ENCODE peak calls at places on chromosomes 12 and 14, in five cellular contexts. One of them, this sample, is unnamed.

GRCh38 chr14:82387699-82388098 is 854.0 kb upstream of the SEL1L start:
- DNase-seq in AG10803: no peak
- DNase-seq in myocyte: no peak
- DNase-seq in amniotic stem cell: no peak
- DNase-seq in IMR-90: no peak
- DNase-seq in this sample: no peak

GRCh38 chr12:12722351-12723146 is 5.4 kb downstream of the CDKN1B start:
- DNase-seq in IMR-90: peak; percentile 53
- DNase-seq in amniotic stem cell: no peak
- DNase-seq in myocyte: peak; percentile 53
- DNase-seq in AG10803: no peak
- DNase-seq in this sample: no peak

GRCh38 chr14:102071283-102071998 is 15.4 kb downstream of the HSP90AA1 start:
- DNase-seq in amniotic stem cell: no peak
- DNase-seq in IMR-90: peak; percentile 81
- DNase-seq in myocyte: peak; percentile 54
- DNase-seq in AG10803: peak; percentile 54
- DNase-seq in this sample: no peak

GRCh38 chr12:109737111-109737510 is 23.5 kb downstream of the FAM222A start:
- DNase-seq in AG10803: no peak
- DNase-seq in IMR-90: no peak
- DNase-seq in myocyte: no peak
- DNase-seq in amniotic stem cell: no peak
- DNase-seq in this sample: no peak

GRCh38 chr12:86727151-86727550 is 471.0 kb upstream of the MGAT4C start:
- DNase-seq in AG10803: peak; percentile 8
- DNase-seq in IMR-90: peak; percentile 68
- DNase-seq in myocyte: no peak
- DNase-seq in amniotic stem cell: peak; percentile 13
- DNase-seq in this sample: no peak

GRCh38 chr12:70598467-70599194 is 38.6 kb downstream of the PTPRB start:
- DNase-seq in amniotic stem cell: no peak
- DNase-seq in IMR-90: no peak
- DNase-seq in myocyte: no peak
- DNase-seq in AG10803: no peak
- DNase-seq in this sample: no peak

GRCh38 chr14:104081951-104082464 is 3.5 kb upstream of the ASPG start:
- DNase-seq in myocyte: no peak
- DNase-seq in IMR-90: no peak
- DNase-seq in AG10803: no peak
- DNase-seq in amniotic stem cell: no peak
- DNase-seq in this sample: no peak

GRCh38 chr12:12384601-12385321 is 27.9 kb downstream of the BORCS5 start:
- DNase-seq in myocyte: peak; percentile 30
- DNase-seq in IMR-90: no peak
- DNase-seq in AG10803: no peak
- DNase-seq in amniotic stem cell: no peak
- DNase-seq in this sample: peak; percentile 11

GRCh38 chr12:130521375-130522124 is 183.9 kb downstream of the PIWIL1 start:
- DNase-seq in IMR-90: no peak
- DNase-seq in myocyte: no peak
- DNase-seq in amniotic stem cell: no peak
- DNase-seq in AG10803: no peak
- DNase-seq in this sample: no peak

GRCh38 chr12:3170423-3171194 is 93.4 kb downstream of the TSPAN9 start:
- DNase-seq in IMR-90: peak; percentile 97
- DNase-seq in myocyte: peak; percentile 56
- DNase-seq in amniotic stem cell: peak; percentile 76
- DNase-seq in AG10803: peak; percentile 82
- DNase-seq in this sample: no peak

GRCh38 chr12:113237748-113238147 is 16.5 kb downstream of the TPCN1 start:
- DNase-seq in IMR-90: no peak
- DNase-seq in myocyte: no peak
- DNase-seq in AG10803: no peak
- DNase-seq in amniotic stem cell: no peak
- DNase-seq in this sample: no peak

GRCh38 chr12:31317471-31318397 is 8.2 kb downstream of the SINHCAF start:
- DNase-seq in amniotic stem cell: no peak
- DNase-seq in AG10803: peak; percentile 14
- DNase-seq in myocyte: no peak
- DNase-seq in IMR-90: no peak
- DNase-seq in this sample: no peak

GRCh38 chr14:99946652-99947489 is 118.4 kb upstream of the EVL start:
- DNase-seq in IMR-90: no peak
- DNase-seq in amniotic stem cell: no peak
- DNase-seq in AG10803: no peak
- DNase-seq in myocyte: peak; percentile 36
- DNase-seq in this sample: peak; percentile 43

GRCh38 chr14:23146980-23147379 is 27.9 kb upstream of the CEBPE start:
- DNase-seq in myocyte: no peak
- DNase-seq in IMR-90: no peak
- DNase-seq in amniotic stem cell: no peak
- DNase-seq in AG10803: no peak
- DNase-seq in this sample: no peak

GRCh38 chr12:131353826-131354225 is 357.1 kb upstream of the SFSWAP start:
- DNase-seq in IMR-90: no peak
- DNase-seq in AG10803: no peak
- DNase-seq in amniotic stem cell: no peak
- DNase-seq in myocyte: no peak
- DNase-seq in this sample: no peak

GRCh38 chr14:84453541-84453940 is 1076.4 kb upstream of the FLRT2 start:
- DNase-seq in myocyte: peak; percentile 8
- DNase-seq in AG10803: peak; percentile 13
- DNase-seq in amniotic stem cell: no peak
- DNase-seq in IMR-90: no peak
- DNase-seq in this sample: no peak

GRCh38 chr14:92552066-92552465 is 38.5 kb downstream of the RIN3 start:
- DNase-seq in myocyte: no peak
- DNase-seq in IMR-90: no peak
- DNase-seq in amniotic stem cell: no peak
- DNase-seq in AG10803: no peak
- DNase-seq in this sample: no peak

GRCh38 chr14:96264850-96265249 is 8.8 kb downstream of the BDKRB1 start:
- DNase-seq in IMR-90: peak; percentile 45
- DNase-seq in myocyte: no peak
- DNase-seq in AG10803: peak; percentile 52
- DNase-seq in amniotic stem cell: no peak
- DNase-seq in this sample: no peak

GRCh38 chr12:115149685-115150378 is 465.9 kb upstream of the TBX3 start:
- DNase-seq in IMR-90: peak; percentile 99
- DNase-seq in amniotic stem cell: peak; percentile 41
- DNase-seq in AG10803: peak; percentile 88
- DNase-seq in myocyte: no peak
- DNase-seq in this sample: no peak

GRCh38 chr12:80837342-80837978 is 100.3 kb downstream of the LIN7A start:
- DNase-seq in AG10803: peak; percentile 74
- DNase-seq in amniotic stem cell: peak; percentile 25
- DNase-seq in myocyte: peak; percentile 75
- DNase-seq in IMR-90: peak; percentile 76
- DNase-seq in this sample: no peak

GRCh38 chr14:105067969-105068301 is 2.7 kb upstream of the GPR132 start:
- DNase-seq in IMR-90: no peak
- DNase-seq in myocyte: no peak
- DNase-seq in AG10803: no peak
- DNase-seq in amniotic stem cell: no peak
- DNase-seq in this sample: no peak

GRCh38 chr14:93332032-93332852 is 594 bp downstream of the BTBD7 start:
- DNase-seq in myocyte: peak; percentile 61
- DNase-seq in amniotic stem cell: peak; percentile 53
- DNase-seq in IMR-90: peak; percentile 49
- DNase-seq in AG10803: peak; percentile 37
- DNase-seq in this sample: peak; percentile 9